ENCODE peak calls at places on chromosome 20, in eight cellular contexts. G is left cardiac atrium, I is epithelial cell of esophagus, M is GDM1, D is RCC 7860, A is A172, N is dorsolateral prefrontal cortex, O is midbrain. P is an unnamed sample.

GRCh38 chr20:40493551-40493950 is 195.5 kb downstream of the MAFB start:
- DNase-seq in A (peak), N (no peak), G (no peak), M (no peak), O (no peak), I (peak), D (no peak), P (peak)

GRCh38 chr20:50478162-50479036 is 31.8 kb upstream of the PTPN1 start:
- DNase-seq in G (peak), D (peak), M (peak), O (peak), A (peak), I (peak), N (peak), P (peak)

GRCh38 chr20:6612615-6612917 is 154.9 kb upstream of the BMP2 start:
- DNase-seq in A (no peak), M (no peak), I (no peak), D (no peak), N (no peak), G (no peak), O (no peak), P (no peak)

GRCh38 chr20:46104262-46104661 is 13.9 kb upstream of the CD40 start:
- DNase-seq in D (no peak), I (no peak), O (no peak), G (no peak), M (no peak), N (no peak), A (no peak), P (no peak)

GRCh38 chr20:32908334-32909292 is 49.9 kb downstream of the EFCAB8 start:
- DNase-seq in N (no peak), O (no peak), I (no peak), A (no peak), M (no peak), D (no peak), G (no peak), P (no peak)

GRCh38 chr20:37921341-37921929 is 18.5 kb downstream of the VSTM2L start:
- DNase-seq in D (no peak), G (no peak), M (no peak), N (no peak), A (no peak), O (no peak), I (no peak), P (no peak)

GRCh38 chr20:4135385-4136077 is 120.2 kb upstream of the RNF24 start:
- DNase-seq in D (peak), N (no peak), M (no peak), A (peak), I (peak), O (no peak), G (peak), P (peak)

GRCh38 chr20:58094160-58094559 is 134.3 kb downstream of the ANKRD60 start:
- DNase-seq in N (no peak), A (no peak), G (no peak), D (no peak), I (no peak), M (no peak), O (no peak), P (no peak)

GRCh38 chr20:3222635-3223600 is 13.6 kb downstream of the ITPA start:
- DNase-seq in A (no peak), D (peak), M (no peak), O (no peak), N (no peak), I (no peak), G (no peak), P (no peak)

GRCh38 chr20:9228774-9229450 is 160.0 kb downstream of the PLCB4 start:
- DNase-seq in A (no peak), G (no peak), M (no peak), O (no peak), N (no peak), I (no peak), D (no peak), P (no peak)

GRCh38 chr20:26208296-26209091 is 511.8 kb upstream of the ZNF337 start:
- DNase-seq in M (no peak), G (peak), I (peak), N (no peak), D (no peak), A (no peak), O (no peak), P (no peak)

GRCh38 chr20:54172856-54173652 is 732 bp downstream of the CYP24A1 start:
- DNase-seq in N (no peak), G (no peak), O (no peak), I (peak), M (no peak), A (no peak), D (no peak), P (peak)

P was measured in MCF 10A.